ENCODE peak calls at places on chromosomes 7 and 10, in four cellular contexts. Y is OCI-LY7, P is astrocyte of the spinal cord, C is NB4. Z is an unnamed sample.

GRCh38 chr10:132096223-132096622 is 30.5 kb downstream of the JAKMIP3 start:
- DNase-seq in C (peak), P (peak), Y (no peak), Z (no peak)

GRCh38 chr7:100428199-100428966 is at the start of gene ZCWPW1:
- DNase-seq in C (peak), Y (peak), P (peak), Z (peak)

GRCh38 chr10:52778511-52779392 is 6.2 kb upstream of the MBL2 start:
- DNase-seq in C (peak), P (peak), Y (peak), Z (peak)

GRCh38 chr7:14936530-14936929 is 34.0 kb upstream of the DGKB start:
- DNase-seq in C (no peak), Y (no peak), P (peak), Z (no peak)

GRCh38 chr7:13016036-13016581 is 328.7 kb downstream of the ARL4A start:
- DNase-seq in P (no peak), Y (no peak), C (no peak), Z (no peak)

GRCh38 chr10:126905776-126906703 is 812 bp downstream of the DOCK1 start:
- DNase-seq in P (peak), Y (no peak), C (no peak), Z (no peak)

GRCh38 chr7:12524794-12525386 is 45.6 kb upstream of the SCIN start:
- DNase-seq in P (peak), C (peak), Y (peak), Z (peak)

GRCh38 chr10:88971668-88972067 is 18.9 kb upstream of the FAS start:
- DNase-seq in Y (no peak), P (no peak), C (no peak), Z (no peak)

GRCh38 chr10:48574322-48574796 is 30.5 kb downstream of the ARHGAP22 start:
- DNase-seq in Y (peak), C (no peak), P (no peak), Z (peak)

GRCh38 chr10:74766501-74766900 is 59.9 kb upstream of the KAT6B start:
- DNase-seq in Y (no peak), C (no peak), P (no peak), Z (no peak)

GRCh38 chr10:14774214-14774580 is 500 bp downstream of the FAM107B start:
- DNase-seq in P (no peak), Y (no peak), C (no peak), Z (no peak)

GRCh38 chr10:35712486-35712885 is 70.4 kb upstream of the FZD8 start:
- DNase-seq in P (no peak), C (no peak), Y (no peak), Z (no peak)

DNA sequence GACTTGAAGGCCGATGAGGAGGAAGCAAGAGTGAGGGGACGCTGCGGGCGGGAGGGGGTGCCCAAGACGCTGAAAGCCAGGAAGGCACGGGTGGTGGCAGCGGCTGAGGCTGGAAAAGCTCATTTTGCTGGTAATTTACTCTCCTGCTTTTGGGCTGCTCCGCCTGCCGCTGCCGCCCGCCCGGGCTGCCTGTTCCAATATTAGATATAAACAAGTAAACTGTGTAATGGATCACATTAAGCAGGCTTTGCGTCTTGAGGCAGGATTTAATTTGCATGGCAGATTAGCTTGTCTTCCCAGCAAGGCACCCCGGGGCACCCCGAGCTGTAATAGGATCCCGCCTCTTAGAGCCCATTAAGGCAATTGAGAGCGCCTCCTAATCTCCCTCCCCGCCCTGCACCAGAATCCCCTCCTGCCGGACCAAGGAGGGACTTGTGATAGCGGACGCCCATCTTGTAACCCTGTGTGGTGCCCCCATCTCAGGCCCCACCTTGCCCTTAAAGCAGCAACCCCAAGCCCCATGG is 46.1 kb upstream of the SLF2 start:
- DNase-seq in Y (no peak), C (no peak), P (no peak), Z (no peak)
- H3K4me3 ChIP-seq in Y (no peak), C (no peak), P (no peak), Z (no peak)

DNA sequence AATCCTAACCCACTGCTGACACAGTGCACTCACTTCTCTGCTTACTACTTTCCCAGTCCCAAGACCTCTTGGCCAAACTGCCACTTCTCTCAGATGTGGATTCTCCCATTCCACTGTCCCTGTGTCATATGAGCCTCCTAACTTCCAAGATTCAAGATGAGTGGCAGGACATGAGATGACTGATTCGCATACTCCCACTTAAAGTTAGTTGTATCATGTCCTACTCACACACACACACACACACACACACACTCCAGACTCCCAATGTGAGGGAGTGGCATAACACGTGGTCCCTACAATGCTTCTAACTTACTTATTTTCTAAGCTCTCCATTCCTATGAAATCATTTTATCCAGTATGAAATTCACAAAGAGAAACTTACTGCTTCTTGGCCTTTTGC is 67.0 kb upstream of the CAV2 start:
- DNase-seq in P (no peak), Y (no peak), C (no peak), Z (no peak)
- H3K4me3 ChIP-seq in P (no peak), Y (no peak), C (no peak), Z (no peak)

GRCh38 chr10:80407836-80408197 is 534 bp upstream of the PRXL2A start:
- DNase-seq in C (no peak), P (no peak), Y (no peak), Z (no peak)
- H3K4me3 ChIP-seq in C (peak), P (peak), Y (no peak), Z (peak)

GRCh38 chr10:112958275-112958995 is 8.4 kb downstream of the TCF7L2 start:
- DNase-seq in Y (no peak), C (no peak), P (peak), Z (no peak)
- H3K4me3 ChIP-seq in Y (no peak), C (no peak), P (no peak), Z (no peak)

GRCh38 chr10:119393845-119394244 is 148.7 kb downstream of the RGS10 start:
- DNase-seq in C (no peak), P (no peak), Y (no peak), Z (no peak)
- H3K4me3 ChIP-seq in C (no peak), P (no peak), Y (no peak), Z (no peak)

Z was measured in GM12865.